ENCODE peak calls at places on chromosomes 12 and 14, in eight cellular contexts. X is Jurkat, Clone E6-1; E is activated naive CD4-positive, alpha-beta T cell treated with anti-CD3 and anti-CD28 coated beads, Interleukin-2, amount 50 U/mL, for 16 hours; L is NCI-H1092; I is retina; S is NCI-H748 treated with DMSO at 0.1 percent for 48 hours; G is AG08395; V is HFFc6. C is an unnamed sample.

GRCh38 chr12:14443531-14443930 is 78.0 kb downstream of the ATF7IP start:
- DNase-seq in X (no peak), E (no peak), L (no peak), I (no peak), S (no peak), G (peak), V (no peak), C (no peak)

GRCh38 chr12:46450279-46450748 is 77.7 kb upstream of the SLC38A2 start:
- DNase-seq in X (no peak), E (no peak), L (no peak), I (no peak), S (no peak), G (no peak), V (no peak), C (no peak)

GRCh38 chr12:53219116-53219955 is 12.3 kb upstream of the ITGB7 start:
- DNase-seq in X (no peak), E (peak), L (no peak), I (peak), S (no peak), G (no peak), V (no peak), C (no peak)

GRCh38 chr12:8052679-8053078 is 13.5 kb downstream of the C3AR1 start:
- DNase-seq in X (no peak), E (no peak), L (no peak), I (no peak), S (no peak), G (no peak), V (no peak), C (no peak)

GRCh38 chr14:101246894-101247853 is 314.1 kb upstream of the DIO3 start:
- DNase-seq in X (no peak), E (no peak), L (no peak), I (no peak), S (no peak), G (no peak), V (no peak), C (no peak)

GRCh38 chr12:94078138-94078723 is 70.1 kb upstream of the PLXNC1 start:
- DNase-seq in X (no peak), E (no peak), L (no peak), I (no peak), S (no peak), G (no peak), V (no peak), C (no peak)

GRCh38 chr14:76867536-76868452 is 41.6 kb downstream of the LRRC74A start:
- DNase-seq in X (no peak), E (peak), L (no peak), I (no peak), S (no peak), G (no peak), V (no peak), C (no peak)

GRCh38 chr14:93013368-93013719 is 90.4 kb downstream of the CHGA start:
- DNase-seq in X (no peak), E (no peak), L (no peak), I (no peak), S (no peak), G (peak), V (no peak), C (no peak)

GRCh38 chr14:61489932-61490331 is 168.6 kb downstream of the PRKCH start:
- DNase-seq in X (no peak), E (no peak), L (no peak), I (no peak), S (no peak), G (no peak), V (no peak), C (no peak)

GRCh38 chr12:67482751-67483661 is 165.5 kb upstream of the DYRK2 start:
- DNase-seq in X (peak), E (peak), L (peak), I (no peak), S (peak), G (peak), V (peak), C (no peak)

GRCh38 chr12:123895477-123895876 is 77.2 kb downstream of the CCDC92 start:
- DNase-seq in X (no peak), E (no peak), L (no peak), I (no peak), S (no peak), G (no peak), V (no peak), C (no peak)

GRCh38 chr14:54686219-54686870 is 119.4 kb downstream of the SAMD4A start:
- DNase-seq in X (no peak), E (no peak), L (no peak), I (no peak), S (no peak), G (peak), V (peak), C (no peak)